ENCODE peak calls at places on chromosomes 1 and 21, in ten cellular contexts. E, W, M, L, F, O, N, A, I and Q are unnamed samples.
A peak's percentile ranks its signal among the peaks of the same experiment; 100 is the strongest.

GRCh38 chr1:185483647-185484450 is 166.8 kb upstream of the IVNS1ABP start:
- DNase-seq in E (peak; percentile 33), W (no peak), M (peak; percentile 79), L (no peak), F (peak; percentile 75), O (peak; percentile 81), N (no peak), A (peak; percentile 85), I (peak; percentile 92), Q (peak; percentile 86)

GRCh38 chr1:187477103-187477502 is 648.4 kb downstream of the PLA2G4A start:
- DNase-seq in E (no peak), W (no peak), M (no peak), L (no peak), F (peak; percentile 67), O (peak; percentile 7), N (no peak), A (no peak), I (peak; percentile 17), Q (no peak)

GRCh38 chr1:34427170-34427569 is 250.5 kb downstream of the C1orf94 start:
- DNase-seq in E (peak; percentile 11), W (no peak), M (no peak), L (no peak), F (no peak), O (no peak), N (peak; percentile 49), A (no peak), I (no peak), Q (no peak)

GRCh38 chr21:38920631-38921398 is 115.1 kb downstream of the ETS2 start:
- DNase-seq in E (no peak), W (no peak), M (peak; percentile 31), L (no peak), F (peak; percentile 83), O (peak; percentile 18), N (peak; percentile 21), A (peak; percentile 30), I (peak; percentile 77), Q (peak; percentile 50)

GRCh38 chr1:21663251-21663950 is 5.8 kb downstream of the RAP1GAP start:
- DNase-seq in E (no peak), W (no peak), M (no peak), L (no peak), F (no peak), O (no peak), N (no peak), A (no peak), I (no peak), Q (no peak)

GRCh38 chr1:23444104-23444533 is 19.6 kb upstream of the TCEA3 start:
- DNase-seq in E (no peak), W (no peak), M (no peak), L (no peak), F (peak; percentile 90), O (no peak), N (no peak), A (no peak), I (peak; percentile 88), Q (peak; percentile 36)

GRCh38 chr1:59666106-59666505 is 148.6 kb upstream of the HOOK1 start:
- DNase-seq in E (no peak), W (no peak), M (no peak), L (no peak), F (peak; percentile 40), O (no peak), N (no peak), A (no peak), I (no peak), Q (no peak)

GRCh38 chr1:28341591-28341990 is 12.8 kb downstream of the MED18 start:
- DNase-seq in E (peak; percentile 60), W (no peak), M (peak; percentile 71), L (no peak), F (peak; percentile 24), O (no peak), N (no peak), A (no peak), I (peak; percentile 57), Q (no peak)

GRCh38 chr1:83900530-83900929 is 98.4 kb downstream of the TTLL7 start:
- DNase-seq in E (no peak), W (no peak), M (peak; percentile 79), L (no peak), F (peak; percentile 61), O (no peak), N (no peak), A (peak; percentile 5), I (peak; percentile 69), Q (no peak)

GRCh38 chr21:14482165-14482564 is 64.0 kb downstream of the SAMSN1 start:
- DNase-seq in E (no peak), W (no peak), M (no peak), L (peak; percentile 9), F (no peak), O (no peak), N (no peak), A (no peak), I (no peak), Q (no peak)

GRCh38 chr21:25283720-25284119 is 323.6 kb downstream of the MRPL39 start:
- DNase-seq in E (peak; percentile 77), W (no peak), M (peak; percentile 67), L (no peak), F (peak; percentile 77), O (peak; percentile 1), N (peak; percentile 49), A (peak; percentile 48), I (peak; percentile 77), Q (peak; percentile 59)

GRCh38 chr1:155339515-155340111 is 18.9 kb downstream of the RUSC1 start:
- DNase-seq in E (no peak), W (no peak), M (no peak), L (no peak), F (peak; percentile 34), O (no peak), N (no peak), A (no peak), I (no peak), Q (no peak)

GRCh38 chr1:109084563-109085517 is 5.7 kb upstream of the TMEM167B start:
- DNase-seq in E (no peak), W (no peak), M (peak; percentile 69), L (no peak), F (peak; percentile 70), O (no peak), N (no peak), A (no peak), I (no peak), Q (peak; percentile 65)

GRCh38 chr1:245578751-245579150 is 424.0 kb downstream of the KIF26B start:
- DNase-seq in E (no peak), W (no peak), M (no peak), L (no peak), F (no peak), O (no peak), N (no peak), A (no peak), I (no peak), Q (no peak)

GRCh38 chr1:29122662-29122986 is 1.1 kb downstream of the TMEM200B start:
- DNase-seq in E (peak; percentile 73), W (peak; percentile 33), M (peak; percentile 90), L (no peak), F (peak; percentile 68), O (no peak), N (peak; percentile 82), A (no peak), I (peak; percentile 81), Q (no peak)

GRCh38 chr1:204286841-204287387 is 72.8 kb downstream of the PLEKHA6 start:
- DNase-seq in E (peak; percentile 42), W (no peak), M (no peak), L (no peak), F (no peak), O (peak; percentile 30), N (no peak), A (peak; percentile 22), I (no peak), Q (peak; percentile 47)